ENCODE peak calls at places on chromosomes 3 and 15, in five cellular contexts. K, N, J, A and H are unnamed samples.
A peak's percentile ranks its signal among the peaks of the same experiment; 100 is the strongest.

GRCh38 chr3:125374501-125374995 is 577 bp downstream of the ZNF148 start:
- DNase-seq in A (peak; percentile 22), J (peak; percentile 30), K (peak; percentile 47), N (peak; percentile 41), H (no peak)

GRCh38 chr3:151630938-151631417 is 102.7 kb upstream of the AADACL2 start:
- DNase-seq in A (no peak), N (peak; percentile 68), J (no peak), K (peak; percentile 69), H (peak; percentile 51)

GRCh38 chr3:183884437-183885296 is at the start of gene PARL:
- DNase-seq in A (peak; percentile 94), K (peak; percentile 89), N (peak; percentile 86), J (peak; percentile 90), H (peak; percentile 93)

GRCh38 chr3:8500966-8501365 is 657 bp upstream of the LMCD1 start:
- DNase-seq in A (no peak), N (no peak), J (no peak), K (no peak), H (no peak)

GRCh38 chr3:97232635-97233034 is 418.2 kb downstream of the EPHA6 start:
- DNase-seq in K (no peak), J (no peak), N (no peak), A (no peak), H (peak; percentile 6)

GRCh38 chr15:67175643-67176071 is 78.8 kb downstream of the AAGAB start:
- DNase-seq in J (no peak), A (peak; percentile 54), K (peak; percentile 83), N (peak; percentile 91), H (peak; percentile 39)

GRCh38 chr3:16606398-16606797 is 1.2 kb upstream of the DAZL start:
- DNase-seq in K (no peak), J (no peak), A (no peak), N (peak; percentile 2), H (peak; percentile 11)

GRCh38 chr3:72890166-72890925 is 2.5 kb downstream of the GXYLT2 start:
- DNase-seq in J (no peak), K (no peak), A (no peak), N (no peak), H (no peak)

GRCh38 chr15:56608993-56609392 is 124.3 kb downstream of the ZNF280D start:
- DNase-seq in K (no peak), J (no peak), A (no peak), N (no peak), H (no peak)

GRCh38 chr15:74197176-74197965 is 5.2 kb downstream of the STRA6 start:
- DNase-seq in K (no peak), A (no peak), N (no peak), J (no peak), H (no peak)

GRCh38 chr15:52143862-52144261 is 31.3 kb upstream of the BCL2L10 start:
- DNase-seq in K (peak; percentile 41), J (peak; percentile 94), N (peak; percentile 89), A (no peak), H (peak; percentile 34)

GRCh38 chr3:175983369-175983768 is 1124.2 kb downstream of the NAALADL2 start:
- DNase-seq in N (no peak), A (no peak), K (no peak), J (no peak), H (no peak)